ENCODE peak calls at places on chromosomes 5 and 9, in six cellular contexts. One of them, this sample, is unnamed.

GRCh38 chr5:161700065-161700464 is 14.5 kb downstream of the GABRA6 start:
- DNase-seq in K562: no peak
- DNase-seq in endothelial cell of umbilical vein: no peak
- DNase-seq in OCI-LY7: no peak
- DNase-seq in GM23338: no peak
- DNase-seq in astrocyte: no peak
- DNase-seq in this sample: no peak

GRCh38 chr9:121714075-121714705 is 62.8 kb downstream of the DAB2IP start:
- DNase-seq in K562: no peak
- DNase-seq in endothelial cell of umbilical vein: no peak
- DNase-seq in OCI-LY7: no peak
- DNase-seq in GM23338: no peak
- DNase-seq in astrocyte: no peak
- DNase-seq in this sample: no peak

GRCh38 chr5:178353461-178353860 is 120.9 kb upstream of the PHYKPL start:
- DNase-seq in K562: no peak
- DNase-seq in endothelial cell of umbilical vein: no peak
- DNase-seq in OCI-LY7: no peak
- DNase-seq in GM23338: no peak
- DNase-seq in astrocyte: no peak
- DNase-seq in this sample: no peak

GRCh38 chr5:112183103-112183634 is 235.9 kb downstream of the EPB41L4A start:
- DNase-seq in K562: no peak
- DNase-seq in endothelial cell of umbilical vein: no peak
- DNase-seq in OCI-LY7: no peak
- DNase-seq in GM23338: peak
- DNase-seq in astrocyte: peak
- DNase-seq in this sample: peak

GRCh38 chr5:50969207-50970145 is 303.0 kb downstream of the PARP8 start:
- DNase-seq in K562: no peak
- DNase-seq in endothelial cell of umbilical vein: no peak
- DNase-seq in OCI-LY7: no peak
- DNase-seq in GM23338: peak
- DNase-seq in astrocyte: no peak
- DNase-seq in this sample: no peak

GRCh38 chr5:91206734-91207133 is 176.4 kb downstream of the ARRDC3 start:
- DNase-seq in K562: no peak
- DNase-seq in endothelial cell of umbilical vein: no peak
- DNase-seq in OCI-LY7: no peak
- DNase-seq in GM23338: no peak
- DNase-seq in astrocyte: peak
- DNase-seq in this sample: peak

GRCh38 chr5:89179761-89180160 is 296.8 kb upstream of the MEF2C start:
- DNase-seq in K562: no peak
- DNase-seq in endothelial cell of umbilical vein: no peak
- DNase-seq in OCI-LY7: no peak
- DNase-seq in GM23338: no peak
- DNase-seq in astrocyte: no peak
- DNase-seq in this sample: no peak

GRCh38 chr9:33393581-33393980 is 8.8 kb downstream of the AQP7 start:
- DNase-seq in K562: no peak
- DNase-seq in endothelial cell of umbilical vein: no peak
- DNase-seq in OCI-LY7: no peak
- DNase-seq in GM23338: no peak
- DNase-seq in astrocyte: no peak
- DNase-seq in this sample: no peak

GRCh38 chr5:98163796-98164493 is 609.5 kb upstream of the RGMB start:
- DNase-seq in K562: no peak
- DNase-seq in endothelial cell of umbilical vein: no peak
- DNase-seq in OCI-LY7: no peak
- DNase-seq in GM23338: no peak
- DNase-seq in astrocyte: no peak
- DNase-seq in this sample: no peak

GRCh38 chr9:113361304-113362018 is 12.1 kb downstream of the BSPRY start:
- DNase-seq in K562: peak
- DNase-seq in endothelial cell of umbilical vein: peak
- DNase-seq in OCI-LY7: no peak
- DNase-seq in GM23338: no peak
- DNase-seq in astrocyte: peak
- DNase-seq in this sample: no peak

GRCh38 chr9:122325124-122325523 is 45.7 kb upstream of the PTGS1 start:
- DNase-seq in K562: no peak
- DNase-seq in endothelial cell of umbilical vein: peak
- DNase-seq in OCI-LY7: no peak
- DNase-seq in GM23338: no peak
- DNase-seq in astrocyte: peak
- DNase-seq in this sample: peak

GRCh38 chr9:111731916-111732315 is 62.8 kb downstream of the SHOC1 start:
- DNase-seq in K562: no peak
- DNase-seq in endothelial cell of umbilical vein: no peak
- DNase-seq in OCI-LY7: no peak
- DNase-seq in GM23338: no peak
- DNase-seq in astrocyte: peak
- DNase-seq in this sample: peak

GRCh38 chr9:23638837-23639426 is 187.1 kb downstream of the ELAVL2 start:
- DNase-seq in K562: no peak
- DNase-seq in endothelial cell of umbilical vein: no peak
- DNase-seq in OCI-LY7: no peak
- DNase-seq in GM23338: no peak
- DNase-seq in astrocyte: peak
- DNase-seq in this sample: peak

GRCh38 chr5:88666761-88667186 is 216.2 kb downstream of the MEF2C start:
- DNase-seq in K562: no peak
- DNase-seq in endothelial cell of umbilical vein: peak
- DNase-seq in OCI-LY7: no peak
- DNase-seq in GM23338: peak
- DNase-seq in astrocyte: peak
- DNase-seq in this sample: no peak

GRCh38 chr5:84565866-84566265 is 181.2 kb upstream of the EDIL3 start:
- DNase-seq in K562: no peak
- DNase-seq in endothelial cell of umbilical vein: no peak
- DNase-seq in OCI-LY7: no peak
- DNase-seq in GM23338: no peak
- DNase-seq in astrocyte: no peak
- DNase-seq in this sample: no peak

GRCh38 chr5:59109383-59109782 is 526.5 kb downstream of the RAB3C start:
- DNase-seq in K562: no peak
- DNase-seq in endothelial cell of umbilical vein: no peak
- DNase-seq in OCI-LY7: no peak
- DNase-seq in GM23338: no peak
- DNase-seq in astrocyte: no peak
- DNase-seq in this sample: no peak

GRCh38 chr9:126669108-126669507 is 55.4 kb downstream of the LMX1B start:
- DNase-seq in K562: no peak
- DNase-seq in endothelial cell of umbilical vein: no peak
- DNase-seq in OCI-LY7: no peak
- DNase-seq in GM23338: peak
- DNase-seq in astrocyte: no peak
- DNase-seq in this sample: no peak

GRCh38 chr5:39891376-39891775 is 466.6 kb upstream of the DAB2 start:
- DNase-seq in K562: no peak
- DNase-seq in endothelial cell of umbilical vein: no peak
- DNase-seq in OCI-LY7: no peak
- DNase-seq in GM23338: no peak
- DNase-seq in astrocyte: peak
- DNase-seq in this sample: no peak

GRCh38 chr5:133746834-133747233 is 134.5 kb upstream of the FSTL4 start:
- DNase-seq in K562: peak
- DNase-seq in endothelial cell of umbilical vein: no peak
- DNase-seq in OCI-LY7: peak
- DNase-seq in GM23338: peak
- DNase-seq in astrocyte: no peak
- DNase-seq in this sample: no peak

GRCh38 chr9:85741112-85741874 is 461 bp downstream of the AGTPBP1 start:
- DNase-seq in K562: peak
- DNase-seq in endothelial cell of umbilical vein: no peak
- DNase-seq in OCI-LY7: peak
- DNase-seq in GM23338: peak
- DNase-seq in astrocyte: peak
- DNase-seq in this sample: peak

GRCh38 chr5:100761192-100761591 is 141.9 kb downstream of the ST8SIA4 start:
- DNase-seq in K562: no peak
- DNase-seq in endothelial cell of umbilical vein: no peak
- DNase-seq in OCI-LY7: no peak
- DNase-seq in GM23338: no peak
- DNase-seq in astrocyte: peak
- DNase-seq in this sample: no peak
- H3K27ac ChIP-seq in K562: no peak
- H3K27ac ChIP-seq in endothelial cell of umbilical vein: no peak
- H3K27ac ChIP-seq in OCI-LY7: no peak
- H3K27ac ChIP-seq in GM23338: no peak
- H3K27ac ChIP-seq in astrocyte: no peak
- H3K27ac ChIP-seq in this sample: no peak

GRCh38 chr9:69178583-69179011 is 4.5 kb downstream of the TJP2 start:
- DNase-seq in K562: no peak
- DNase-seq in endothelial cell of umbilical vein: peak
- DNase-seq in OCI-LY7: no peak
- DNase-seq in GM23338: no peak
- DNase-seq in astrocyte: peak
- DNase-seq in this sample: peak

GRCh38 chr9:69180200-69180599 is 6.1 kb downstream of the TJP2 start:
- DNase-seq in K562: no peak
- DNase-seq in endothelial cell of umbilical vein: no peak
- DNase-seq in OCI-LY7: no peak
- DNase-seq in GM23338: no peak
- DNase-seq in astrocyte: no peak
- DNase-seq in this sample: no peak

GRCh38 chr9:69181908-69182353 is 7.9 kb downstream of the TJP2 start:
- DNase-seq in K562: no peak
- DNase-seq in endothelial cell of umbilical vein: peak
- DNase-seq in OCI-LY7: peak
- DNase-seq in GM23338: no peak
- DNase-seq in astrocyte: no peak
- DNase-seq in this sample: no peak

GRCh38 chr9:69179037-69179436 is 5.0 kb downstream of the TJP2 start:
- DNase-seq in K562: no peak
- DNase-seq in endothelial cell of umbilical vein: no peak
- DNase-seq in OCI-LY7: no peak
- DNase-seq in GM23338: no peak
- DNase-seq in astrocyte: no peak
- DNase-seq in this sample: no peak

DNA sequence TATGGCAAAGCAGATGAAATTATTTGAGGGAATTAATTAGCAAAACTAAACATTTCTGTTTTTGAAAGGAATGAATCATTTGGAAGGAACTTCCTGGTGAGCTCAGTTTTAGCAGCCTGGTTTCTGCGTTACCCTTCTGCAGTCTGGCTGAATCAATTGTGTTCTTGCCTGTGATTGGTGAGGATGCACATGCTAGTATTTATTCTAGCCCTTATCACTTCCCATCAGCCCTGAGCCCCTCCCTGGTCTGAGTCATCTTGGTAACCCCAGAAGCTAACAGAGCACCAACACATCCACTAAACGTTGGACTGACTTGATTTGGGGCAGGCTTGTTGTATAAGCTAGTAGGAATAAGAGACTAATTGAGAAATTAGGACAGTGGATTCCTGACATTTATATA is 6.6 kb downstream of the TJP2 start:
- DNase-seq in K562: peak
- DNase-seq in endothelial cell of umbilical vein: peak
- DNase-seq in OCI-LY7: no peak
- DNase-seq in GM23338: no peak
- DNase-seq in astrocyte: peak
- DNase-seq in this sample: peak
- H2AFZ ChIP-seq in K562: no peak
- H2AFZ ChIP-seq in endothelial cell of umbilical vein: no peak
- H2AFZ ChIP-seq in OCI-LY7: no peak
- H2AFZ ChIP-seq in GM23338: no peak
- H2AFZ ChIP-seq in astrocyte: no peak
- H2AFZ ChIP-seq in this sample: no peak

GRCh38 chr5:67196537-67197059 is at the start of gene CD180:
- DNase-seq in K562: no peak
- DNase-seq in endothelial cell of umbilical vein: no peak
- DNase-seq in OCI-LY7: peak
- DNase-seq in GM23338: no peak
- DNase-seq in astrocyte: no peak
- DNase-seq in this sample: no peak
- H3K27ac ChIP-seq in K562: no peak
- H3K27ac ChIP-seq in endothelial cell of umbilical vein: no peak
- H3K27ac ChIP-seq in OCI-LY7: peak
- H3K27ac ChIP-seq in GM23338: no peak
- H3K27ac ChIP-seq in astrocyte: no peak
- H3K27ac ChIP-seq in this sample: no peak

DNA sequence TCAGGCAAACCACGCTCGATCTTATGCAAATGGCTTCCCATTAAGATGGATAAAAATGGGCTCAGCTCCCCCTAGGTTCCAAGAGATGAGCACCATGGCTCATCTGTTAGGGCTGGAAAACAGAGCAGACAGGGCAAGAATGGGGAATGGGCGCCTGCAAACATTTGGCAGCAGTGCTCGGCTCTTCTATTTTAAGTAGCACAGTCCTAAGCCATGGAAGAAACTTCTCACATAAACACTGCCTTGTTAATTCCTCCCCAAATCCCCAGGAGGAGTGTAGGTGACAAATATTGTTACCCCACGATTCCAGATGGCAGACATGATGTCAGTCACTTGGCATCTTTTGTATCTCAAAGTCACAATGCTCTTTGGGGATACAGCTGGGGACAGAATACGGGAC is 221.8 kb downstream of the ICE1 start:
- DNase-seq in K562: no peak
- DNase-seq in endothelial cell of umbilical vein: no peak
- DNase-seq in OCI-LY7: no peak
- DNase-seq in GM23338: peak
- DNase-seq in astrocyte: no peak
- DNase-seq in this sample: no peak
- H2AFZ ChIP-seq in K562: no peak
- H2AFZ ChIP-seq in endothelial cell of umbilical vein: no peak
- H2AFZ ChIP-seq in OCI-LY7: no peak
- H2AFZ ChIP-seq in GM23338: peak
- H2AFZ ChIP-seq in astrocyte: no peak
- H2AFZ ChIP-seq in this sample: no peak

DNA sequence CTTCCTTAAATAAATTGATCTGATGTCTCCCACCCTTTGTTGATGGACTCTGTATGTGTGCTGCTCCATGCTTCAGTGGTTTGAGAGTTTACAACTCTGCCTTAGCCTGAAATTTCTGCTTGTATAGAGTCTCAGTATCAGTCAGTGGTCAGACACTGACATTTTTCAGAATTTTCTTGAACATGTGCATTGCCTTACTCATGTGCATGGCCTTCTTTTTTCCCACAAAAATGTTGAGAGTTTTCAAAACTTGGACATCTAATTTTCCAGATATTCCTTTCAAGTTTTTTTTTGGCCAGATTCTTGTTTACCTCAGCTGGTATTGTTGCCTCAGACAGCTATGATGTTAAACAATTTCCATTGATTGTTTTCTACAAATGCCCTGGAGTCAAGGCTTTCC is 427.1 kb upstream of the CHD1 start:
- DNase-seq in K562: no peak
- DNase-seq in endothelial cell of umbilical vein: no peak
- DNase-seq in OCI-LY7: no peak
- DNase-seq in GM23338: no peak
- DNase-seq in astrocyte: peak
- DNase-seq in this sample: no peak
- H3K27ac ChIP-seq in K562: no peak
- H3K27ac ChIP-seq in endothelial cell of umbilical vein: no peak
- H3K27ac ChIP-seq in OCI-LY7: no peak
- H3K27ac ChIP-seq in GM23338: no peak
- H3K27ac ChIP-seq in astrocyte: peak
- H3K27ac ChIP-seq in this sample: no peak

DNA sequence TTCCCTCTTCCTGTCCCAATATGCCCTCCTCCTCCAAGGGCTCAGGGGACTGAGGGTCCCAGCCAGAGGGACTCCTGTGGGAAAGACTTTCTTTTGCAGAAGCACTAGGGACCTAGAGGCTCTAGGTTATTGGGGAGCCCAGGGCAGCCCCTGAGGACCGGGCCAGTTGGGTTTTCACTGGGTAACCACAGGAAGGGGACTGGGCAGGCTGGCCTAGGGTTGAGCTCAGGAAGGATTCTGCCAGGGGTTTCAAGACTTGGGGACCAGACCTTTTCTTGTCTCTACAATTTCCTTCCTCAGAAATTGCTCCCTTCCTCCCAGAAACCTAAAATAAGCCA is 24.4 kb upstream of the HMCN2 start:
- DNase-seq in K562: no peak
- DNase-seq in endothelial cell of umbilical vein: no peak
- DNase-seq in OCI-LY7: no peak
- DNase-seq in GM23338: no peak
- DNase-seq in astrocyte: no peak
- DNase-seq in this sample: no peak
- H2AFZ ChIP-seq in K562: peak
- H2AFZ ChIP-seq in endothelial cell of umbilical vein: peak
- H2AFZ ChIP-seq in OCI-LY7: peak
- H2AFZ ChIP-seq in GM23338: no peak
- H2AFZ ChIP-seq in astrocyte: no peak
- H2AFZ ChIP-seq in this sample: peak